ENCODE peak calls at places on chromosomes 16 and 17, in seven cellular contexts. R is PC-9, A is right cardiac atrium, H is A549, J is testis, U is GM12878, I is pancreas. K is an unnamed sample.
A peak's percentile ranks its signal among the peaks of the same experiment; 100 is the strongest.

GRCh38 chr17:19766421-19767270 is 18.5 kb upstream of the ALDH3A1 start:
- DNase-seq in U (no peak), I (peak; percentile 46), H (peak; percentile 77), R (no peak), J (peak; percentile 77), A (peak; percentile 81), K (no peak)

GRCh38 chr16:89352091-89352681 is 134.7 kb downstream of the ZNF778 start:
- DNase-seq in J (no peak), I (no peak), R (no peak), U (no peak), A (no peak), H (no peak), K (no peak)

GRCh38 chr16:83942815-83943515 is 10.1 kb upstream of the OSGIN1 start:
- DNase-seq in U (no peak), A (no peak), J (no peak), R (no peak), I (peak; percentile 40), H (no peak), K (no peak)

GRCh38 chr16:87076950-87077749 is 240.0 kb downstream of the C16orf95 start:
- DNase-seq in U (no peak), H (peak; percentile 79), I (peak; percentile 78), R (no peak), A (no peak), J (no peak), K (no peak)

GRCh38 chr17:62637809-62638208 is 10.3 kb downstream of the MRC2 start:
- DNase-seq in H (no peak), R (no peak), I (no peak), A (no peak), U (no peak), J (no peak), K (no peak)

GRCh38 chr17:9240659-9241370 is 219.5 kb downstream of the NTN1 start:
- DNase-seq in J (peak; percentile 40), A (peak; percentile 87), R (no peak), U (no peak), I (peak; percentile 70), H (peak; percentile 36), K (no peak)

GRCh38 chr17:77604301-77605031 is 354.0 kb upstream of the TNRC6C start:
- DNase-seq in J (no peak), H (no peak), U (no peak), R (no peak), A (no peak), I (no peak), K (no peak)

GRCh38 chr17:17021194-17021863 is 20.9 kb upstream of the MPRIP start:
- DNase-seq in A (peak; percentile 86), H (peak; percentile 96), I (peak; percentile 74), R (peak; percentile 95), U (no peak), J (peak; percentile 86), K (no peak)

GRCh38 chr17:49987681-49988441 is 7.2 kb downstream of the DLX3 start:
- DNase-seq in A (no peak), I (no peak), U (no peak), R (no peak), H (peak; percentile 59), J (no peak), K (no peak)

GRCh38 chr16:54930034-54930938 is at the start of gene IRX5:
- DNase-seq in A (peak; percentile 91), J (peak; percentile 80), I (peak; percentile 81), U (no peak), R (peak; percentile 79), H (peak; percentile 96), K (peak; percentile 95)

GRCh38 chr16:85484337-85485295 is 128.5 kb upstream of the GSE1 start:
- DNase-seq in J (no peak), U (no peak), R (no peak), I (no peak), H (no peak), A (no peak), K (no peak)

GRCh38 chr16:55508941-55509920 is at the start of gene LPCAT2:
- DNase-seq in I (peak; percentile 77), H (peak; percentile 83), J (peak; percentile 94), R (peak; percentile 71), A (peak; percentile 94), U (no peak), K (no peak)

GRCh38 chr16:84520778-84521770 is 16.6 kb upstream of the MEAK7 start:
- DNase-seq in I (no peak), R (no peak), A (no peak), H (no peak), U (no peak), J (no peak), K (no peak)

GRCh38 chr16:12868169-12868568 is 33.2 kb upstream of the SHISA9 start:
- DNase-seq in H (no peak), I (no peak), R (peak; percentile 54), A (no peak), U (no peak), J (no peak), K (no peak)

GRCh38 chr16:56340416-56340815 is 84.9 kb downstream of the AMFR start:
- DNase-seq in I (no peak), A (no peak), U (no peak), J (no peak), R (no peak), H (no peak), K (no peak)

GRCh38 chr17:80086081-80086480 is 15.3 kb upstream of the GAA start:
- DNase-seq in U (no peak), H (no peak), J (no peak), R (no peak), I (no peak), A (no peak), K (no peak)

GRCh38 chr17:63740464-63741181 is 976 bp downstream of the STRADA start:
- DNase-seq in U (no peak), J (no peak), A (no peak), I (no peak), R (no peak), H (no peak), K (no peak)

GRCh38 chr17:48630009-48630924 is 4.1 kb upstream of the HOXB9 start:
- DNase-seq in U (no peak), H (no peak), J (no peak), R (no peak), I (no peak), A (no peak), K (no peak)

GRCh38 chr17:77541995-77542394 is 401.2 kb downstream of the SEC14L1 start:
- DNase-seq in A (peak; percentile 35), U (no peak), H (no peak), R (no peak), I (no peak), J (no peak), K (no peak)

GRCh38 chr16:29820271-29820701 is at the start of gene MVP:
- DNase-seq in U (no peak), J (peak; percentile 85), R (no peak), A (peak; percentile 77), H (peak; percentile 56), I (peak; percentile 81), K (no peak)

GRCh38 chr17:82338858-82339633 is 5.5 kb upstream of the SECTM1 start:
- DNase-seq in A (no peak), H (peak; percentile 86), I (no peak), J (peak; percentile 47), R (peak; percentile 66), U (no peak), K (peak; percentile 29)

GRCh38 chr16:89009343-89010209 is 32.6 kb upstream of the CBFA2T3 start:
- DNase-seq in U (no peak), J (no peak), H (no peak), I (peak; percentile 18), A (no peak), R (no peak), K (no peak)

GRCh38 chr17:68646626-68647526 is 45.7 kb upstream of the FAM20A start:
- DNase-seq in J (no peak), R (no peak), A (no peak), H (no peak), U (no peak), I (no peak), K (no peak)

GRCh38 chr17:1577186-1577585 is 14.6 kb upstream of the PITPNA start:
- DNase-seq in I (peak; percentile 60), J (peak; percentile 70), H (peak; percentile 49), A (peak; percentile 93), R (no peak), U (no peak), K (peak; percentile 80)

GRCh38 chr17:27339836-27340550 is 46.1 kb downstream of the WSB1 start:
- DNase-seq in U (no peak), R (peak; percentile 86), J (no peak), I (no peak), A (no peak), H (peak; percentile 88), K (no peak)

GRCh38 chr17:2867441-2868424 is 71.5 kb downstream of the RAP1GAP2 start:
- DNase-seq in I (peak; percentile 72), J (no peak), R (peak; percentile 49), U (no peak), H (peak; percentile 79), A (no peak), K (peak; percentile 84)

GRCh38 chr17:82616021-82616703 is 32.1 kb downstream of the WDR45B start:
- DNase-seq in J (no peak), H (no peak), I (no peak), R (no peak), A (no peak), U (no peak), K (no peak)

DNA sequence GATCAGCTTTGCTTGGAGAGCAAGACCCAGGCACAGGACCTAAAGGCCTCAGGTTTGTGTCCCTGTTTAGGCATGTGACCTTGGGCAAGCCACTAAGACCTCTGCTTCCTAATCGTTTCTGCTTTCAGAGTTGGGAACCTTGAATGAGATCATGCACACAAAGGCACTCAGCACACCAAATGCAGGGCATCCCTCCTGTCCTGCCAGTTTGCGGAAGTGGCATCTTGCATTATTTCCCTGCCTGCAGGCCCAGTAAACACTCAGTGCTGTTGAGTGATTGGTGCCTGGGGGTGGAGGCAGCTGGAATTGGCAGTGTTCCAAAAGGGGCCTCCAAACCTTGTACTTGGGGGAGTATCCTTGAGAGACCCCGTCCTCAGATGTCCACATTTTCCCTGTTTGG is 28.6 kb downstream of the MRM1 start:
- DNase-seq in H (no peak), I (no peak), A (no peak), U (no peak), R (no peak), J (no peak), K (no peak)
- H3K4me3 ChIP-seq in H (no peak overlapping the region), I (no peak overlapping the region), A (no peak overlapping the region), U (no peak overlapping the region), R (no peak overlapping the region), J (no peak overlapping the region), K (no peak overlapping the region)

GRCh38 chr16:76338472-76338871 is 61.3 kb downstream of the CNTNAP4 start:
- DNase-seq in I (no peak), H (no peak), U (no peak), A (no peak), R (no peak), J (no peak), K (no peak)
- H3K4me3 ChIP-seq in I (no peak overlapping the region), H (no peak overlapping the region), U (no peak overlapping the region), A (no peak overlapping the region), R (no peak overlapping the region), J (no peak overlapping the region), K (no peak overlapping the region)

GRCh38 chr17:15261818-15262290 is 3.3 kb downstream of the PMP22 start:
- DNase-seq in A (no peak), R (no peak), J (peak; percentile 27), H (peak; percentile 61), I (no peak), U (no peak), K (no peak)
- H3K4me3 ChIP-seq in A (peak overlapping the region; percentile 67), R (no peak overlapping the region), J (peak overlapping the region; percentile 70), H (peak overlapping the region; percentile 70), I (peak overlapping the region; percentile 33), U (no peak overlapping the region), K (peak overlapping the region; percentile 63)

DNA sequence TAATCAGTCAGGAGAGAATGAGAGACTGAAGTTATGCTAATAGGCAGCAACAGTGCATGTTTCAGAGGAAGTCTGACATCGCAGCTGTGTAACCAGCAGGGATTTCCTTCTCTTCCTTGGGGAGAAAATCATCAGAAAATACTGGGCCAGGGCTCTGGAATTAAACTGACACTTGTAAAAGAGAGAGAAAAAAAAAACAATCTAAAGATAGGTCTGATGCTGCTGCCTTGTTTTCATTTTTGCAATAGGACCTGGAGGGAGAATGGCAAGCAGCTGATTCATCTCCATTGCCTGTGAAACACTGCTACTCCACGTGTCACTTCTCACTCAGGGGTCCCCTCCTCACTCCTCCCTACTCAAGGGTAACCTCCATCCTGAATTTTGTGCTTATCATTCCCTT is 17.7 kb upstream of the CORO6 start:
- DNase-seq in H (no peak), U (no peak), R (no peak), A (no peak), I (no peak), J (no peak), K (peak; percentile 69)
- H3K4me3 ChIP-seq in H (no peak overlapping the region), U (no peak overlapping the region), R (no peak overlapping the region), A (no peak overlapping the region), I (no peak overlapping the region), J (no peak overlapping the region), K (no peak overlapping the region)

K was measured in skeletal muscle cell.